ENCODE peak calls at places on chromosome 22, in five cellular contexts. E is stimulated activated CD8-positive, alpha-beta memory T cell treated with anti-CD3 and anti-CD28 coated beads, Interleukin-2, amount 100 ng/mL, for 1 hour; J is stimulated activated CD4-positive, alpha-beta T cell treated with anti-CD3 and anti-CD28 coated beads, Interleukin-1b, Interleukin-23, amount 100 ng/mL, for 24 hours; B is activated T-cell treated with anti-CD3 and anti-CD28 coated beads, Interleukin-2, amount 50 U/mL, for 48 hours; A is retinal pigment epithelial cell. S is an unnamed sample.

GRCh38 chr22:43828711-43829447 is 16.8 kb upstream of the EFCAB6 start:
- DNase-seq in E (no peak), J (no peak), B (no peak), A (no peak), S (no peak)

GRCh38 chr22:41963453-41964105 is 5.7 kb upstream of the SEPTIN3 start:
- DNase-seq in E (no peak), J (no peak), B (no peak), A (peak; percentile 73), S (peak; percentile 73)

GRCh38 chr22:23682827-23683355 is 7.9 kb upstream of the RGL4 start:
- DNase-seq in E (no peak), J (no peak), B (no peak), A (no peak), S (no peak)

GRCh38 chr22:48445113-48445827 is 1382.4 kb downstream of the BRD1 start:
- DNase-seq in E (no peak), J (no peak), B (no peak), A (no peak), S (no peak)

GRCh38 chr22:26709617-26710390 is 52.4 kb downstream of the MIAT start:
- DNase-seq in E (no peak), J (no peak), B (no peak), A (no peak), S (no peak)

GRCh38 chr22:38172489-38173155 is 9.0 kb downstream of the PLA2G6 start:
- DNase-seq in E (peak; percentile 36), J (no peak), B (peak; percentile 41), A (no peak), S (peak; percentile 35)

GRCh38 chr22:19879996-19880785 is 25.5 kb upstream of the GNB1L start:
- DNase-seq in E (no peak), J (no peak), B (peak; percentile 11), A (no peak), S (peak; percentile 0)

GRCh38 chr22:23789121-23789520 is 2.4 kb downstream of the SMARCB1 start:
- DNase-seq in E (no peak), J (no peak), B (no peak), A (no peak), S (no peak)

GRCh38 chr22:19708323-19709011 is 5.8 kb upstream of the SEPTIN5 start:
- DNase-seq in E (no peak), J (no peak), B (no peak), A (no peak), S (peak; percentile 89)

GRCh38 chr22:49206281-49206680 is 621.4 kb downstream of the BRD1 start:
- DNase-seq in E (no peak), J (no peak), B (no peak), A (no peak), S (no peak)

GRCh38 chr22:17638182-17638431 is 450 bp upstream of the BCL2L13 start:
- DNase-seq in E (no peak), J (no peak), B (no peak), A (peak; percentile 26), S (no peak)

GRCh38 chr22:44443641-44444235 is 54.3 kb downstream of the RTL6 start:
- DNase-seq in E (no peak), J (no peak), B (no peak), A (no peak), S (no peak)

GRCh38 chr22:48494968-48495750 is 1332.5 kb downstream of the BRD1 start:
- DNase-seq in E (no peak), J (no peak), B (no peak), A (no peak), S (no peak)

GRCh38 chr22:36386351-36386899 is 1.3 kb downstream of the MYH9 start:
- DNase-seq in E (no peak), J (peak; percentile 62), B (peak; percentile 79), A (no peak), S (peak; percentile 91)

GRCh38 chr22:44363214-44363979 is 50.6 kb upstream of the SHISAL1 start:
- DNase-seq in E (no peak), J (no peak), B (no peak), A (peak; percentile 37), S (peak; percentile 72)

GRCh38 chr22:36736701-36737320 is 33.3 kb upstream of the CACNG2 start:
- DNase-seq in E (no peak), J (no peak), B (no peak), A (no peak), S (no peak)

GRCh38 chr22:46660604-46661201 is 40.5 kb downstream of the GRAMD4 start:
- DNase-seq in E (no peak), J (no peak), B (no peak), A (no peak), S (peak; percentile 61)

GRCh38 chr22:38032681-38033521 is 24.3 kb upstream of the PICK1 start:
- DNase-seq in E (no peak), J (no peak), B (no peak), A (no peak), S (no peak)

GRCh38 chr22:28563636-28564035 is 116.0 kb downstream of the TTC28 start:
- DNase-seq in E (no peak), J (no peak), B (no peak), A (no peak), S (no peak)

GRCh38 chr22:41681616-41682015 is 7.1 kb downstream of the SNU13 start:
- DNase-seq in E (no peak), J (no peak), B (peak; percentile 44), A (no peak), S (no peak)

GRCh38 chr22:43520632-43521039 is 108.8 kb downstream of the MPPED1 start:
- DNase-seq in E (no peak), J (no peak), B (no peak), A (no peak), S (no peak)

GRCh38 chr22:48340727-48341709 is 1486.7 kb downstream of the BRD1 start:
- DNase-seq in E (no peak), J (no peak), B (no peak), A (no peak), S (no peak)

GRCh38 chr22:44777364-44777756 is 25.0 kb downstream of the ARHGAP8 start:
- DNase-seq in E (no peak), J (no peak), B (no peak), A (no peak), S (no peak)

GRCh38 chr22:29621761-29622526 is 18.5 kb downstream of the NF2 start:
- DNase-seq in E (no peak), J (no peak), B (no peak), A (peak; percentile 92), S (no peak)

GRCh38 chr22:40022536-40023225 is 27.9 kb downstream of the FAM83F start:
- DNase-seq in E (no peak), J (no peak), B (no peak), A (no peak), S (peak; percentile 27)

GRCh38 chr22:19800761-19801244 is 40.2 kb downstream of the TBX1 start:
- DNase-seq in E (no peak), J (no peak), B (no peak), A (no peak), S (no peak)

GRCh38 chr22:43088616-43088978 is 594 bp downstream of the TTLL1 start:
- DNase-seq in E (no peak), J (no peak), B (no peak), A (no peak), S (no peak)

GRCh38 chr22:40436460-40437431 is 66.4 kb downstream of the SGSM3 start:
- DNase-seq in E (no peak), J (no peak), B (peak; percentile 48), A (no peak), S (peak; percentile 45)

GRCh38 chr22:20430641-20431519 is 6.7 kb downstream of the SCARF2 start:
- DNase-seq in E (peak; percentile 33), J (peak; percentile 54), B (peak; percentile 76), A (no peak), S (peak; percentile 54)